ENCODE peak calls at places on chromosomes 6 and 20, in nine cellular contexts. U is H9, S is fibroblast of lung, K is GM23248, W is ovary, O is pancreas, Y is uterus, X is brain microvascular endothelial cell, T is IMR-90. C is an unnamed sample.

GRCh38 chr20:57680131-57680716 is 29.6 kb downstream of the PMEPA1 start:
- DNase-seq in S (no peak), X (no peak), Y (no peak), T (no peak), U (no peak), K (no peak), O (no peak), W (no peak), C (no peak)

GRCh38 chr6:149026530-149026942 is 279.7 kb downstream of the UST start:
- DNase-seq in X (peak; percentile 86), U (peak; percentile 48), Y (no peak), S (peak; percentile 97), K (peak; percentile 94), O (no peak), T (peak; percentile 98), W (no peak), C (peak; percentile 61)

GRCh38 chr6:43368517-43369160 is 808 bp downstream of the ZNF318 start:
- DNase-seq in K (peak; percentile 82), O (peak; percentile 52), U (peak; percentile 51), S (peak; percentile 37), W (peak; percentile 57), Y (peak; percentile 33), X (peak; percentile 22), T (peak; percentile 37), C (peak; percentile 67)

GRCh38 chr6:21271431-21272155 is 322.0 kb upstream of the SOX4 start:
- DNase-seq in U (no peak), K (no peak), T (no peak), X (no peak), S (no peak), O (no peak), Y (no peak), W (no peak), C (no peak)

GRCh38 chr6:30515106-30515505 is 25.8 kb downstream of the HLA-E start:
- DNase-seq in U (peak; percentile 45), X (no peak), W (no peak), O (no peak), K (no peak), T (no peak), Y (no peak), S (no peak), C (no peak)

GRCh38 chr6:156944412-156944811 is 167.2 kb downstream of the ARID1B start:
- DNase-seq in Y (no peak), O (no peak), T (no peak), W (no peak), X (no peak), U (no peak), S (no peak), K (no peak), C (no peak)

GRCh38 chr20:38298768-38299288 is 5.1 kb upstream of the BPI start:
- DNase-seq in X (no peak), S (peak; percentile 79), W (peak; percentile 95), K (peak; percentile 78), O (no peak), T (peak; percentile 48), U (no peak), Y (peak; percentile 89), C (no peak)

GRCh38 chr6:104229057-104229456 is 630.7 kb downstream of the HACE1 start:
- DNase-seq in O (no peak), U (no peak), W (no peak), X (no peak), K (no peak), S (no peak), T (no peak), Y (no peak), C (no peak)

GRCh38 chr6:166862287-166862977 is 93.9 kb downstream of the RNASET2 start:
- DNase-seq in O (peak; percentile 32), T (no peak), X (no peak), U (peak; percentile 69), Y (no peak), S (no peak), W (no peak), K (peak; percentile 23), C (peak; percentile 67)

GRCh38 chr20:1567392-1568165 is 10.1 kb upstream of the SIRPD start:
- DNase-seq in W (no peak), U (no peak), T (peak; percentile 27), S (no peak), X (peak; percentile 2), K (peak; percentile 88), Y (no peak), O (no peak), C (no peak)

GRCh38 chr6:137903933-137904821 is 37.1 kb downstream of the TNFAIP3 start:
- DNase-seq in W (no peak), S (no peak), U (no peak), T (peak; percentile 52), K (peak; percentile 71), X (no peak), Y (no peak), O (no peak), C (no peak)

GRCh38 chr20:36642136-36642535 is 3.9 kb downstream of the SLA2 start:
- DNase-seq in O (no peak), X (no peak), S (no peak), Y (no peak), K (no peak), W (no peak), U (no peak), T (no peak), C (no peak)

GRCh38 chr6:84804720-84805119 is 40.3 kb upstream of the TBX18 start:
- DNase-seq in Y (no peak), K (peak; percentile 42), O (no peak), U (no peak), W (no peak), S (peak; percentile 6), X (peak; percentile 40), T (no peak), C (no peak)

GRCh38 chr20:35311409-35311808 is 19.2 kb upstream of the FAM83C start:
- DNase-seq in Y (no peak), O (no peak), U (peak; percentile 49), X (no peak), T (peak; percentile 77), W (no peak), S (no peak), K (peak; percentile 66), C (no peak)

GRCh38 chr20:32695089-32695488 is 21.3 kb upstream of the C20orf203 start:
- DNase-seq in W (no peak), Y (no peak), K (no peak), X (no peak), S (no peak), O (no peak), T (no peak), U (no peak), C (no peak)

GRCh38 chr6:87110639-87111038 is 15.7 kb upstream of the CGA start:
- DNase-seq in X (no peak), S (no peak), K (no peak), W (no peak), O (no peak), Y (no peak), T (no peak), U (no peak), C (no peak)

GRCh38 chr6:132404736-132405135 is 3.5 kb upstream of the MOXD1 start:
- DNase-seq in T (peak; percentile 45), K (peak; percentile 60), X (peak; percentile 43), W (no peak), U (no peak), O (no peak), Y (no peak), S (no peak), C (no peak)

DNA sequence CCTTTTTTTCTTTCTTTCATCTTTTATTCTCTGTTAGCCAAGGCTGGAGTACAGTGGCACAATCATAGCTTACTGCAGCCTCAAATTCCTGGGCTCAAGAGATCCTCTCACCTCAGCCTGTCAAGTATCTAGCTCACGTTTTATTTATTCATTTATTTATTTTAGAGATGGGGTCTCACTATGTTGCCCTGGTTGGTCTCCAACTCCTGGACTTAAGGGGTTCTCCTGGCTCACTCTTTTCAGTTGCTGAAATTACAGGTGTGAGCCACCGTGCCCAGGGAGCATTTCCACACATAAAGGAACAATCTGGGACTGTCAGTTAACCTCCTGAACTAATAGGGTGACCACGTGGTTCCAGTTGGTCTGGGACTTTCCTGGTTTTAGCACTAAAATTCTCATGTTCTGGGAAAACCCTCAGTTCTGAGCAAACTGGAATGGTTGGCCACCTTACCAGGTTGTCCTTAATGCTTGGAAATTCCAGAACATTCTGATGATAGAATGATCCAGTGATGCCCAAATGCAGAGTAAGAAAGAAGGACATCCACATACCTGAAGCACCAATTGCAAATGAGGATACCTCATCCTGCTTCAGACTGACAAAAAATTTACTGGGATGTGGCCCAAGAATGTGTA is 105.6 kb upstream of the ZNF217 start:
- DNase-seq in U (no peak), K (no peak), O (no peak), W (no peak), S (no peak), Y (no peak), T (no peak), X (no peak), C (no peak)
- H3K27ac ChIP-seq in U (no peak overlapping the region), K (no peak overlapping the region), O (no peak overlapping the region), W (no peak overlapping the region), S (no peak overlapping the region), Y (no peak overlapping the region), T (no peak overlapping the region), X (no peak overlapping the region), C (no peak overlapping the region)

DNA sequence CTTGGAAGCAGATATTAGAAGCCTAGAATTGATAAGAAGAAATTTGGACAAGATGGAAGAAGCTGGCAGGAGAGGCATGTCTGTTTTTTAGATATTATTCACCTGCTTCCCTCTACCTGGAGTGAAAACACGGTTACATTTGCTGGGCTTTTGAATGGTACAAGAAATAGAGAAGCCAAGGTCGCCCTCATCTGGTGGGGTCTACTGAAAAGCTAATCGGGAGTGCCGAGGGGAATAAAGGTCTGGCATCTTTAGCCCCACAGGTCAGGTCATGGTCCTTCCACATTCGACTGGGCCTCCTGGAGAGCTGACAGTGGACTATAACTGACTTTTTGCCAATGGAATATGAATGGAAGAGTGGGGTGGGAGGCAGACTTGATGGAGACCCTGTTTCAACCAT is 4.6 kb upstream of the C2 start:
- DNase-seq in T (no peak), W (no peak), U (no peak), S (no peak), O (no peak), X (no peak), K (no peak), Y (peak; percentile 52), C (peak; percentile 54)
- H3K27ac ChIP-seq in T (no peak overlapping the region), W (no peak overlapping the region), U (no peak overlapping the region), S (no peak overlapping the region), O (no peak overlapping the region), X (no peak overlapping the region), K (no peak overlapping the region), Y (no peak overlapping the region), C (no peak overlapping the region)

GRCh38 chr6:29451471-29452193 is 5.2 kb downstream of the OR11A1 start:
- DNase-seq in W (no peak), Y (no peak), X (peak; percentile 84), O (no peak), U (no peak), K (no peak), T (no peak), S (no peak), C (no peak)

GRCh38 chr6:29442670-29443184 is 3.6 kb downstream of the OR10C1 start:
- DNase-seq in Y (no peak), W (no peak), X (no peak), U (no peak), S (no peak), K (no peak), O (no peak), T (no peak), C (no peak)

GRCh38 chr6:29447670-29448069 is 8.6 kb downstream of the OR10C1 start:
- DNase-seq in T (no peak), S (no peak), O (no peak), K (no peak), X (peak; percentile 41), W (no peak), U (no peak), Y (no peak), C (no peak)
- H3K27ac ChIP-seq in T (no peak overlapping the region), S (no peak overlapping the region), O (no peak overlapping the region), K (no peak overlapping the region), X (no peak overlapping the region), W (no peak overlapping the region), U (no peak overlapping the region), Y (no peak overlapping the region), C (no peak overlapping the region)

GRCh38 chr6:107066697-107067659 is 39.0 kb downstream of the MTRES1 start:
- DNase-seq in T (peak; percentile 46), O (no peak), X (no peak), U (no peak), S (no peak), Y (no peak), W (no peak), K (peak; percentile 10), C (no peak)
- H3K27ac ChIP-seq in T (no peak overlapping the region), O (no peak overlapping the region), X (no peak overlapping the region), U (no peak overlapping the region), S (no peak overlapping the region), Y (no peak overlapping the region), W (no peak overlapping the region), K (no peak overlapping the region), C (no peak overlapping the region)

C was measured in WERI-Rb-1.